ENCODE peak calls at places on chromosomes 1 and 21, in ten cellular contexts. C is fibroblast of lung; D is Peyer's patch; O is activated naive CD4-positive, alpha-beta T cell; V is stimulated activated CD4-positive, alpha-beta T cell treated with anti-CD3 and anti-CD28 coated beads, Interleukin-4, amount 100 ng/mL, for 1 hour; Y is activated CD8-positive, alpha-beta memory T cell treated with anti-CD3 and anti-CD28 coated beads for 48 hours; R is MV-4-11; F is H1; K is G401; L is GM20000. N is an unnamed sample.

GRCh38 chr21:41847066-41847804 is 31.9 kb downstream of the PRDM15 start:
- DNase-seq in C (peak; percentile 49), D (no peak), O (no peak), V (no peak), Y (no peak), R (no peak), F (no peak), K (no peak), L (no peak), N (no peak)

GRCh38 chr1:23913212-23913880 is at the start of gene CNR2:
- DNase-seq in C (no peak), D (no peak), O (no peak), V (no peak), Y (no peak), R (peak; percentile 75), F (no peak), K (no peak), L (no peak), N (no peak)

GRCh38 chr1:50416150-50416527 is 7.1 kb downstream of the DMRTA2 start:
- DNase-seq in C (no peak), D (no peak), O (no peak), V (no peak), Y (no peak), R (no peak), F (no peak), K (no peak), L (no peak), N (no peak)

GRCh38 chr1:167148388-167148787 is 54.5 kb downstream of the STYXL2 start:
- DNase-seq in C (no peak), D (no peak), O (no peak), V (no peak), Y (no peak), R (no peak), F (no peak), K (no peak), L (no peak), N (no peak)

GRCh38 chr1:9275567-9276034 is 17.1 kb upstream of the SPSB1 start:
- DNase-seq in C (peak; percentile 86), D (peak; percentile 74), O (peak; percentile 13), V (peak; percentile 77), Y (peak; percentile 56), R (peak; percentile 96), F (no peak), K (no peak), L (peak; percentile 85), N (peak; percentile 85)

GRCh38 chr1:203172184-203173115 is 3.2 kb downstream of the MYBPH start:
- DNase-seq in C (peak; percentile 28), D (peak; percentile 64), O (peak; percentile 19), V (peak; percentile 47), Y (peak; percentile 28), R (peak; percentile 42), F (peak; percentile 68), K (peak; percentile 61), L (peak; percentile 81), N (peak; percentile 82)

GRCh38 chr1:10217748-10218441 is 7.5 kb downstream of the KIF1B start:
- DNase-seq in C (peak; percentile 55), D (no peak), O (no peak), V (no peak), Y (no peak), R (peak; percentile 82), F (no peak), K (no peak), L (no peak), N (no peak)

GRCh38 chr1:82775402-82776000 is 974.8 kb downstream of the ADGRL2 start:
- DNase-seq in C (peak; percentile 24), D (peak; percentile 34), O (peak; percentile 7), V (peak; percentile 31), Y (peak; percentile 18), R (peak; percentile 0), F (peak; percentile 63), K (peak; percentile 8), L (no peak), N (no peak)

GRCh38 chr1:225766967-225767413 is 10.6 kb upstream of the SRP9 start:
- DNase-seq in C (peak; percentile 97), D (no peak), O (no peak), V (no peak), Y (no peak), R (no peak), F (no peak), K (peak; percentile 75), L (no peak), N (no peak)

GRCh38 chr1:85576642-85577420 is 3.7 kb upstream of the CCN1 start:
- DNase-seq in C (peak; percentile 91), D (peak; percentile 75), O (no peak), V (peak; percentile 36), Y (no peak), R (no peak), F (no peak), K (peak; percentile 36), L (peak; percentile 90), N (peak; percentile 89)

GRCh38 chr1:20485527-20486456 is at the start of gene CAMK2N1:
- DNase-seq in C (peak; percentile 76), D (peak; percentile 91), O (peak; percentile 52), V (peak; percentile 61), Y (no peak), R (no peak), F (no peak), K (peak; percentile 60), L (peak; percentile 59), N (peak; percentile 70)

GRCh38 chr1:1764876-1765478 is 13.3 kb downstream of the NADK start:
- DNase-seq in C (no peak), D (peak; percentile 35), O (no peak), V (no peak), Y (no peak), R (peak; percentile 59), F (no peak), K (no peak), L (no peak), N (no peak)

GRCh38 chr1:84998642-84999280 is 1.8 kb upstream of the MCOLN2 start:
- DNase-seq in C (peak; percentile 14), D (peak; percentile 48), O (peak; percentile 3), V (peak; percentile 38), Y (no peak), R (peak; percentile 85), F (no peak), K (no peak), L (peak; percentile 37), N (peak; percentile 65)

GRCh38 chr1:205518616-205519540 is 14.4 kb downstream of the CDK18 start:
- DNase-seq in C (no peak), D (no peak), O (no peak), V (no peak), Y (no peak), R (no peak), F (no peak), K (peak; percentile 76), L (no peak), N (no peak)

GRCh38 chr21:45384656-45385548 is 20.1 kb upstream of the COL18A1 start:
- DNase-seq in C (no peak), D (peak; percentile 32), O (no peak), V (no peak), Y (no peak), R (no peak), F (no peak), K (no peak), L (no peak), N (no peak)

GRCh38 chr21:27648560-27648959 is 681.7 kb upstream of the ADAMTS5 start:
- DNase-seq in C (peak; percentile 74), D (no peak), O (no peak), V (no peak), Y (no peak), R (no peak), F (no peak), K (no peak), L (no peak), N (no peak)

GRCh38 chr1:65497276-65497830 is 76.9 kb downstream of the LEPR start:
- DNase-seq in C (no peak), D (no peak), O (no peak), V (no peak), Y (no peak), R (no peak), F (no peak), K (no peak), L (no peak), N (no peak)

GRCh38 chr1:35046730-35047129 is 15.0 kb upstream of the ZMYM6 start:
- DNase-seq in C (no peak), D (no peak), O (no peak), V (no peak), Y (no peak), R (no peak), F (no peak), K (no peak), L (no peak), N (no peak)

GRCh38 chr21:41769521-41769920 is 2.7 kb upstream of the RIPK4 start:
- DNase-seq in C (no peak), D (no peak), O (no peak), V (no peak), Y (no peak), R (no peak), F (no peak), K (no peak), L (no peak), N (peak; percentile 4)

GRCh38 chr1:19384113-19384512 is 72.0 kb downstream of the SLC66A1 start:
- DNase-seq in C (no peak), D (peak; percentile 73), O (no peak), V (no peak), Y (no peak), R (no peak), F (no peak), K (no peak), L (no peak), N (no peak)

GRCh38 chr1:84143796-84144565 is at the start of gene PRKACB:
- DNase-seq in C (peak; percentile 34), D (no peak), O (no peak), V (no peak), Y (no peak), R (peak; percentile 83), F (no peak), K (no peak), L (peak; percentile 6), N (no peak)

GRCh38 chr21:42337830-42338729 is 12.7 kb downstream of the TFF2 start:
- DNase-seq in C (peak; percentile 50), D (peak; percentile 89), O (peak; percentile 76), V (peak; percentile 86), Y (peak; percentile 68), R (peak; percentile 28), F (peak; percentile 54), K (peak; percentile 85), L (peak; percentile 71), N (peak; percentile 68)

GRCh38 chr1:201275266-201275666 is 8.0 kb upstream of the PKP1 start:
- DNase-seq in C (peak; percentile 84), D (peak; percentile 88), O (no peak), V (no peak), Y (no peak), R (no peak), F (no peak), K (peak; percentile 58), L (no peak), N (no peak)

GRCh38 chr1:2003564-2004131 is at the start of gene CFAP74:
- DNase-seq in C (peak; percentile 50), D (no peak), O (no peak), V (no peak), Y (no peak), R (peak; percentile 28), F (peak; percentile 56), K (peak; percentile 72), L (no peak), N (no peak)

GRCh38 chr1:231986631-231987291 is 360.2 kb downstream of the DISC1 start:
- DNase-seq in C (peak; percentile 68), D (no peak), O (no peak), V (no peak), Y (no peak), R (no peak), F (no peak), K (peak; percentile 10), L (no peak), N (no peak)

GRCh38 chr1:2312589-2313301 is 78.6 kb downstream of the MORN1 start:
- DNase-seq in C (no peak), D (no peak), O (no peak), V (no peak), Y (no peak), R (no peak), F (no peak), K (peak; percentile 98), L (no peak), N (no peak)

GRCh38 chr1:3534803-3535637 is 76.3 kb downstream of the MEGF6 start:
- DNase-seq in C (no peak), D (no peak), O (no peak), V (no peak), Y (no peak), R (no peak), F (no peak), K (no peak), L (no peak), N (no peak)

N was measured in GM13977.